ENCODE peak calls at places on chromosomes 3 and 15, in seven cellular contexts. U is A549, I is IMR-90, F is uterus, Z is tibial nerve, B is esophagus squamous epithelium, S is stomach. T is an unnamed sample.

GRCh38 chr3:22147161-22147560 is 396.2 kb upstream of the ZNF385D start:
- DNase-seq in U (no peak), F (no peak), Z (no peak), I (no peak), S (no peak), B (no peak), T (no peak)

GRCh38 chr15:74451322-74451721 is 9.6 kb downstream of the UBL7 start:
- DNase-seq in S (no peak), F (no peak), B (no peak), Z (no peak), I (no peak), U (no peak), T (no peak)

GRCh38 chr3:48502728-48503168 is 1.2 kb downstream of the SHISA5 start:
- DNase-seq in F (peak), Z (peak), S (peak), I (no peak), U (no peak), B (no peak), T (no peak)

GRCh38 chr3:160698806-160699205 is 21.8 kb downstream of the ARL14 start:
- DNase-seq in S (no peak), F (no peak), B (no peak), U (no peak), Z (no peak), I (no peak), T (no peak)

GRCh38 chr3:135970500-135971116 is 5.1 kb downstream of the PPP2R3A start:
- DNase-seq in B (no peak), U (no peak), F (no peak), Z (no peak), S (no peak), I (peak), T (no peak)

GRCh38 chr3:154818676-154819255 is 261.4 kb upstream of the MME start:
- DNase-seq in F (no peak), Z (no peak), U (no peak), B (no peak), I (no peak), S (no peak), T (no peak)

GRCh38 chr15:90126457-90127435 is 24.5 kb upstream of the IDH2 start:
- DNase-seq in Z (no peak), B (no peak), U (peak), I (no peak), S (peak), F (no peak), T (peak)

GRCh38 chr3:66722675-66723074 is 221.9 kb upstream of the LRIG1 start:
- DNase-seq in U (peak), I (peak), Z (peak), F (peak), S (no peak), B (no peak), T (no peak)

GRCh38 chr3:156610154-156610553 is 55.2 kb upstream of the SSR3 start:
- DNase-seq in S (no peak), B (no peak), Z (no peak), I (no peak), U (no peak), F (no peak), T (no peak)

GRCh38 chr15:66287461-66288055 is 5.8 kb upstream of the DIS3L start:
- DNase-seq in S (no peak), F (no peak), B (no peak), I (peak), U (peak), Z (no peak), T (no peak)

GRCh38 chr3:125078961-125079674 is 23.3 kb upstream of the HEG1 start:
- DNase-seq in I (peak), B (no peak), F (no peak), Z (no peak), U (no peak), S (no peak), T (no peak)

GRCh38 chr3:112651516-112651915 is 10.6 kb upstream of the CCDC80 start:
- DNase-seq in F (no peak), Z (no peak), U (no peak), B (no peak), S (no peak), I (peak), T (no peak)

GRCh38 chr15:74799843-74800558 is 12.6 kb upstream of the LMAN1L start:
- DNase-seq in U (peak), I (peak), S (peak), B (no peak), F (peak), Z (peak), T (peak)

GRCh38 chr3:14122301-14122700 is 2.4 kb downstream of the CHCHD4 start:
- DNase-seq in F (no peak), B (no peak), Z (no peak), U (no peak), S (no peak), I (no peak), T (no peak)

GRCh38 chr15:38201714-38202113 is 50.9 kb upstream of the SPRED1 start:
- DNase-seq in Z (no peak), F (no peak), I (no peak), B (no peak), S (no peak), U (no peak), T (no peak)

GRCh38 chr15:95259513-95259912 is 1028.2 kb downstream of the MCTP2 start:
- DNase-seq in B (no peak), U (peak), I (peak), F (peak), Z (peak), S (peak), T (no peak)

GRCh38 chr15:67853454-67853853 is 13.6 kb upstream of the RNU6-1 start:
- DNase-seq in U (no peak), B (no peak), S (no peak), I (no peak), Z (no peak), F (no peak), T (no peak)

GRCh38 chr3:194340757-194341400 is 10.2 kb downstream of the CPN2 start:
- DNase-seq in S (no peak), F (no peak), Z (no peak), U (no peak), I (no peak), B (no peak), T (no peak)

GRCh38 chr3:37096292-37096691 is 78.1 kb downstream of the LRRFIP2 start:
- DNase-seq in B (no peak), U (peak), S (no peak), F (no peak), Z (no peak), I (peak), T (no peak)

GRCh38 chr3:69209413-69209812 is 87.0 kb upstream of the LMOD3 start:
- DNase-seq in I (no peak), F (no peak), U (no peak), S (no peak), Z (no peak), B (no peak), T (no peak)

GRCh38 chr3:186849392-186849975 is 7.0 kb downstream of the ADIPOQ start:
- DNase-seq in B (no peak), F (no peak), S (no peak), I (peak), U (peak), Z (no peak), T (no peak)

GRCh38 chr3:177249203-177249602 is 51.9 kb upstream of the TBL1XR1 start:
- DNase-seq in S (no peak), Z (no peak), I (no peak), F (no peak), U (no peak), B (no peak), T (no peak)

GRCh38 chr3:143307613-143308183 is 188.1 kb downstream of the CHST2 start:
- DNase-seq in F (no peak), U (peak), I (peak), B (no peak), S (peak), Z (no peak), T (no peak)

GRCh38 chr3:129440648-129441190 is 695 bp downstream of the IFT122 start:
- DNase-seq in F (no peak), S (no peak), I (no peak), U (no peak), B (no peak), Z (no peak), T (no peak)

GRCh38 chr3:72346526-72346926 is 501.7 kb downstream of the SHQ1 start:
- DNase-seq in F (peak), B (no peak), Z (peak), U (no peak), I (peak), S (no peak), T (peak)

GRCh38 chr3:61768284-61769012 is 207.1 kb downstream of the PTPRG start:
- DNase-seq in U (no peak), B (no peak), F (no peak), S (no peak), I (peak), Z (no peak), T (no peak)

GRCh38 chr15:31148622-31149505 is 47.3 kb upstream of the TRPM1 start:
- DNase-seq in S (peak), I (no peak), Z (no peak), B (no peak), U (no peak), F (no peak), T (peak)

GRCh38 chr3:184525337-184526157 is 36.0 kb upstream of the EPHB3 start:
- DNase-seq in S (no peak), I (no peak), Z (no peak), B (no peak), U (no peak), F (no peak), T (peak)

GRCh38 chr3:46378426-46378942 is 7.7 kb downstream of the CCR5 start:
- DNase-seq in Z (peak), U (peak), I (peak), S (peak), F (peak), B (no peak), T (peak)

GRCh38 chr3:4834403-4834866 is 144.8 kb upstream of the BHLHE40 start:
- DNase-seq in I (peak), U (no peak), F (no peak), B (no peak), S (peak), Z (no peak), T (peak)

GRCh38 chr15:100913961-100914360 is 5.2 kb upstream of the LRRK1 start:
- DNase-seq in S (no peak), F (no peak), B (no peak), Z (no peak), I (no peak), U (no peak), T (no peak)

GRCh38 chr3:16910207-16910606 is 25.5 kb downstream of the PLCL2 start:
- DNase-seq in U (no peak), I (no peak), Z (no peak), S (no peak), B (no peak), F (no peak), T (no peak)

GRCh38 chr3:64815195-64815627 is 127.4 kb upstream of the ADAMTS9 start:
- DNase-seq in B (no peak), F (peak), U (no peak), S (no peak), Z (no peak), I (peak), T (no peak)

GRCh38 chr3:66991478-66991877 is 6.6 kb upstream of the KBTBD8 start:
- DNase-seq in U (peak), Z (no peak), B (no peak), F (no peak), S (no peak), I (peak), T (no peak)

GRCh38 chr15:43370975-43371974 is at the start of the genes TUBGCP4 and ZSCAN29:
- DNase-seq in B (no peak), S (peak), F (peak), U (peak), Z (peak), I (peak), T (peak)
- TF ChIP-seq POLR2A in B (no peak), S (no peak), F (peak), U (peak), Z (no peak), I (no peak), T (no peak)

GRCh38 chr3:88033806-88034205 is 25.0 kb downstream of the CGGBP1 start:
- DNase-seq in F (no peak), B (no peak), S (no peak), I (no peak), Z (no peak), U (no peak), T (no peak)

GRCh38 chr3:88033088-88033487 is 25.7 kb downstream of the CGGBP1 start:
- DNase-seq in F (no peak), U (no peak), I (no peak), B (no peak), S (no peak), Z (no peak), T (no peak)

GRCh38 chr3:88032245-88032644 is 26.6 kb downstream of the CGGBP1 start:
- DNase-seq in Z (no peak), I (peak), F (no peak), B (no peak), U (no peak), S (no peak), T (no peak)

GRCh38 chr3:88030200-88030599 is 28.6 kb downstream of the CGGBP1 start:
- DNase-seq in F (no peak), Z (no peak), B (no peak), I (no peak), U (no peak), S (no peak), T (no peak)

GRCh38 chr3:88031543-88032148 is 27.2 kb downstream of the CGGBP1 start:
- DNase-seq in Z (no peak), U (no peak), F (no peak), I (peak), B (no peak), S (no peak), T (no peak)
- H3K27ac ChIP-seq in Z (peak), U (peak), F (peak), I (peak), B (peak), S (peak), T (peak)

GRCh38 chr15:72280751-72281150 is 8.4 kb upstream of the PARP6 start:
- DNase-seq in F (no peak), U (no peak), I (no peak), S (no peak), B (no peak), Z (no peak), T (no peak)
- H3K4me3 ChIP-seq in F (no peak), U (no peak), I (no peak), S (no peak), B (no peak), Z (no peak), T (no peak)

GRCh38 chr3:42502429-42503250 is at the start of gene VIPR1:
- DNase-seq in F (peak), B (peak), I (no peak), Z (no peak), U (peak), S (peak), T (peak)
- TF ChIP-seq POLR2A in F (peak), B (peak), I (no peak), Z (no peak), U (no peak), S (no peak), T (peak)

DNA sequence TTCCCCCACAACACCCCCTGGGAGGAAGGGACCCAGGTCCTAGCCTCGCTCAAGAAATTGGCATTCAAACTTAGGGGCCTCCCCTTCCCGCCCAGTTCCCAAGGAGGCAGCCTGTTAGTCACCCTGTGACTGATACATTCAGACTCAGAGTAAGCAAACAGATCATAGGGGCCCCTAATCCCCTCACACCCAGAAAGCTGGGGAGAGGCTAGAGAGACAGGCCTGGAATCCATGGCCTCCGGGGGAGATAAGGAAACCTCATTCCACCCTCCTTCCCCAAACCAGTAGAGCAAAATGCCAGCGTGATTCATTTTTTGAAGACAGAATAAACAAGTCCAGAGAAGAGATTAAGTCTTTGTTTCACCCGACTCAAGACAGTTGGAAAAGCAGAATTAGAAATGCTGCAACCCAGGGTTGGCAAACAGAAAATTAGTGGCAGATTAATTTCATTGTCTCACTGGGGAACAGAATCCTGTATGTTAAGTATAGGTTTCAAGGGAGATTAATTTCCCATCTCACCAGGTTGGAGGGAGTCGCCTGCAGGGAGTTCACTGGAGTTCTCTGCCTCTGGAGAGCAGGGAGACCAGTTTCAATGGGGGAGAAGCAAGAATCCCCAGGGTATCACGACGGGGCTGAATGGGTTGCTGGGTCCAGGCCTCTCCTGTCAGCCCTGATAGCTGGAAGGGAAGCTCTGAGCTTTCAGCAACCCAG is 268.3 kb downstream of the UACA start:
- DNase-seq in Z (no peak), U (peak), F (no peak), B (no peak), S (no peak), I (peak), T (peak)
- H3K27ac ChIP-seq in Z (peak), U (peak), F (peak), B (peak), S (peak), I (peak), T (no peak)

GRCh38 chr15:27638950-27639349 is 460.2 kb downstream of the OCA2 start:
- DNase-seq in U (no peak), B (no peak), F (no peak), S (no peak), I (no peak), Z (no peak), T (no peak)

GRCh38 chr15:27635916-27636315 is 463.2 kb downstream of the OCA2 start:
- DNase-seq in Z (no peak), S (no peak), U (no peak), I (no peak), F (no peak), B (no peak), T (no peak)

GRCh38 chr15:27639595-27639994 is 459.5 kb downstream of the OCA2 start:
- DNase-seq in B (no peak), F (no peak), U (no peak), Z (no peak), I (no peak), S (no peak), T (peak)
- H3K4me3 ChIP-seq in B (no peak), F (no peak), U (no peak), Z (no peak), I (no peak), S (no peak), T (no peak)

T was measured in spleen.